ENCODE peak calls at places on chromosomes 7 and 10, in four cellular contexts. Y is cardiac fibroblast, W is AG09319, Q is coronary artery. F is an unnamed sample.

GRCh38 chr7:5443678-5444077 is 20.0 kb upstream of the TNRC18 start:
- DNase-seq in Y (no peak), Q (no peak), W (no peak), F (no peak)

GRCh38 chr7:94452257-94452656 is 57.4 kb upstream of the CASD1 start:
- DNase-seq in Q (no peak), Y (peak), W (no peak), F (no peak)

GRCh38 chr10:112161757-112162518 is 21.6 kb downstream of the GPAM start:
- DNase-seq in Q (no peak), W (no peak), Y (no peak), F (no peak)

GRCh38 chr7:158404031-158404761 is 183.4 kb downstream of the PTPRN2 start:
- DNase-seq in Q (no peak), W (no peak), Y (no peak), F (no peak)

GRCh38 chr10:53223846-53224245 is 451.3 kb upstream of the MBL2 start:
- DNase-seq in Y (no peak), Q (no peak), W (no peak), F (peak)

GRCh38 chr10:114404171-114405010 is at the start of gene AFAP1L2:
- DNase-seq in Y (no peak), Q (no peak), W (no peak), F (no peak)

GRCh38 chr7:50502001-50502684 is 52.0 kb upstream of the FIGNL1 start:
- DNase-seq in W (peak), Y (peak), Q (peak), F (peak)

GRCh38 chr10:84820596-84820995 is 492.2 kb downstream of the CCSER2 start:
- DNase-seq in Q (no peak), Y (no peak), W (no peak), F (no peak)

GRCh38 chr7:45185028-45185863 is 27.7 kb downstream of the RAMP3 start:
- DNase-seq in Y (no peak), W (no peak), Q (no peak), F (no peak)

GRCh38 chr7:38978474-38978873 is 765 bp downstream of the POU6F2 start:
- DNase-seq in Q (no peak), Y (no peak), W (no peak), F (no peak)

GRCh38 chr10:69409968-69410367 is 6.8 kb downstream of the TACR2 start:
- DNase-seq in Q (no peak), W (no peak), Y (peak), F (no peak)

GRCh38 chr10:69409176-69409495 is 7.6 kb downstream of the TACR2 start:
- DNase-seq in Y (no peak), W (no peak), Q (no peak), F (no peak)

GRCh38 chr10:69407621-69408301 is 9.0 kb downstream of the TACR2 start:
- DNase-seq in W (no peak), Q (no peak), Y (no peak), F (no peak)

GRCh38 chr10:69406816-69407580 is 9.7 kb downstream of the TACR2 start:
- DNase-seq in Q (no peak), W (no peak), Y (no peak), F (no peak)

GRCh38 chr10:69408318-69409175 is 8.2 kb downstream of the TACR2 start:
- DNase-seq in W (peak), Q (peak), Y (peak), F (peak)
- TF ChIP-seq CTCF in W (peak), Q (peak), Y (peak), F (peak)

GRCh38 chr10:79357180-79357579 is 9.9 kb downstream of the PPIF start:
- DNase-seq in W (no peak), Y (no peak), Q (no peak), F (no peak)
- TF ChIP-seq CTCF in W (no peak), Y (no peak), Q (no peak), F (no peak)

GRCh38 chr10:123897146-123897545 is 5.5 kb upstream of the CPXM2 start:
- DNase-seq in Q (no peak), W (no peak), Y (no peak), F (no peak)
- TF ChIP-seq CTCF in Q (no peak), W (peak), Y (no peak), F (no peak)

GRCh38 chr7:119802147-119802546 is 470.8 kb upstream of the KCND2 start:
- DNase-seq in Q (no peak), W (no peak), Y (no peak), F (no peak)
- TF ChIP-seq CTCF in Q (no peak), W (no peak), Y (no peak), F (no peak)

DNA sequence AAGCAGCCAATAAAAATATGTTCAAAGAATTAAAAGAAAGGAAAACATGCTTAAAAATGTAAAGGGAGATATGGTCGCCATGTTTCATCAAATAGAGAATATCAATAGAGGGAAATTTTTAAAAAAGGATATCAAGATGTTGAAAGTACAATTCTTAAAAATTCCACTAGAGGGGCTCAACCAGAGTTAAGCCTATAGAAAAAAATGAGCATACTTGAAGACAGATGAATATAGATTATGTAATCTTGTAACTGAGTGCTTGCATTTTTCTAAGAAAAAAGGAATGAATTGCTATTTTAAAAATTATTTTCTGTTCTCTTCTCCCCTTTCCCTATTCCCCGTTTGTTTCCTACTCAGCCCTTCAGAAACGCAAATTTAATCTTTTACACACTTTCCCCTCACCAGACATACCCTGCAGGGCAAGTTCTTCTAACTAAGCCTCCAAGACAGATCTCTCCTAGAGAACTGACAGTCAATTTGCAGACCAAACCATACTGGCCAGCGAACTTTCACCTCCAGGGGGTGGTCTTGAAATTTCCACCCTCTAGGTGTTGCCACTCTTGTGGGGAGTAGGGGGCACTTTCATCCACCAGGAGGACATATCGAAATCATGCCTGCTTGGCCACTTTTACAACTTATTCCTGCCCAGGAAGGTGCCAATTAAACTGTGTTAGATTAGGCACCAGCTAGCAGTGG is 67.7 kb downstream of the NSUN6 start:
- DNase-seq in Q (no peak), Y (peak), W (no peak), F (no peak)
- TF ChIP-seq CTCF in Q (no peak), Y (peak), W (no peak), F (no peak)

GRCh38 chr10:129929343-129930297 is 34.5 kb downstream of the EBF3 start:
- DNase-seq in Y (no peak), W (no peak), Q (no peak), F (no peak)
- TF ChIP-seq CTCF in Y (peak), W (no peak), Q (no peak), F (no peak)

GRCh38 chr10:80664071-80664680 is 126.5 kb downstream of the SH2D4B start:
- DNase-seq in Q (no peak), W (no peak), Y (peak), F (peak)
- TF ChIP-seq CTCF in Q (peak), W (peak), Y (peak), F (peak)

F was measured in astrocyte of the cerebellum.